ENCODE peak calls at places on chromosome 19, in six cellular contexts. S is IMR-90, W is DND-41, O is endothelial cell of umbilical vein, X is endodermal cell, U is neuronal stem cell. H is an unnamed sample.
A peak's percentile ranks its signal among the peaks of the same experiment; 100 is the strongest.

GRCh38 chr19:52398091-52398461 is 427 bp downstream of the ZNF528 start:
- DNase-seq in S (peak; percentile 1), W (peak; percentile 49), O (no peak), X (peak; percentile 51), U (no peak), H (peak; percentile 30)

GRCh38 chr19:57002195-57002601 is 117.6 kb upstream of the USP29 start:
- DNase-seq in S (no peak), W (no peak), O (no peak), X (no peak), U (no peak), H (no peak)

GRCh38 chr19:7852851-7853759 is 21.1 kb downstream of the PRR36 start:
- DNase-seq in S (peak; percentile 41), W (peak; percentile 68), O (peak; percentile 49), X (peak; percentile 97), U (peak; percentile 72), H (peak; percentile 85)

GRCh38 chr19:49125025-49125731 is 5.8 kb downstream of the PPFIA3 start:
- DNase-seq in S (no peak), W (no peak), O (no peak), X (peak; percentile 75), U (no peak), H (no peak)

GRCh38 chr19:54191671-54192453 is 754 bp downstream of the TSEN34 start:
- DNase-seq in S (peak; percentile 33), W (no peak), O (no peak), X (no peak), U (no peak), H (no peak)

GRCh38 chr19:35349614-35350521 is 2.2 kb downstream of the FFAR1 start:
- DNase-seq in S (no peak), W (no peak), O (no peak), X (peak; percentile 33), U (no peak), H (no peak)

GRCh38 chr19:58279925-58280316 is 1.2 kb downstream of the ZNF8 start:
- DNase-seq in S (no peak), W (no peak), O (no peak), X (no peak), U (no peak), H (no peak)

GRCh38 chr19:30522359-30522758 is 150.2 kb downstream of the ZNF536 start:
- DNase-seq in S (no peak), W (no peak), O (no peak), X (peak; percentile 5), U (no peak), H (no peak)

GRCh38 chr19:18580311-18580710 is 8.3 kb upstream of the REX1BD start:
- DNase-seq in S (no peak), W (no peak), O (no peak), X (no peak), U (no peak), H (no peak)

GRCh38 chr19:10159610-10160009 is 35.1 kb downstream of the DNMT1 start:
- DNase-seq in S (no peak), W (no peak), O (no peak), X (no peak), U (no peak), H (no peak)

GRCh38 chr19:4089946-4090345 is 23.2 kb upstream of the ZBTB7A start:
- DNase-seq in S (no peak), W (no peak), O (no peak), X (no peak), U (no peak), H (no peak)

GRCh38 chr19:38263696-38264485 is 482 bp upstream of the SPINT2 start:
- DNase-seq in S (peak; percentile 45), W (no peak), O (no peak), X (peak; percentile 98), U (no peak), H (peak; percentile 49)

GRCh38 chr19:50379602-50380001 is 3.3 kb downstream of the NR1H2 start:
- DNase-seq in S (no peak), W (no peak), O (no peak), X (no peak), U (no peak), H (no peak)

GRCh38 chr19:16222806-16223205 is 25.1 kb downstream of the AP1M1 start:
- DNase-seq in S (peak; percentile 57), W (no peak), O (no peak), X (no peak), U (no peak), H (no peak)

GRCh38 chr19:4713384-4713951 is 10.2 kb downstream of the DPP9 start:
- DNase-seq in S (peak; percentile 97), W (no peak), O (peak; percentile 94), X (no peak), U (no peak), H (peak; percentile 84)

GRCh38 chr19:12202250-12202649 is 39.4 kb downstream of the ZNF136 start:
- DNase-seq in S (no peak), W (peak; percentile 39), O (no peak), X (peak; percentile 49), U (no peak), H (no peak)

GRCh38 chr19:55373993-55374757 is 2.5 kb upstream of the TMEM190 start:
- DNase-seq in S (peak; percentile 74), W (no peak), O (no peak), X (peak; percentile 83), U (no peak), H (peak; percentile 36)

GRCh38 chr19:3508771-3509535 is 2.8 kb downstream of the FZR1 start:
- DNase-seq in S (peak; percentile 30), W (no peak), O (no peak), X (no peak), U (no peak), H (no peak)

GRCh38 chr19:18168673-18169381 is 4.8 kb upstream of the IFI30 start:
- DNase-seq in S (no peak), W (no peak), O (no peak), X (no peak), U (no peak), H (no peak)

GRCh38 chr19:18364826-18365528 is 21.0 kb upstream of the GDF15 start:
- DNase-seq in S (peak; percentile 100), W (peak; percentile 16), O (peak; percentile 98), X (no peak), U (no peak), H (peak; percentile 97)

GRCh38 chr19:33815410-33816340 is 19.0 kb downstream of the KCTD15 start:
- DNase-seq in S (peak; percentile 34), W (no peak), O (no peak), X (peak; percentile 40), U (no peak), H (peak; percentile 20)

GRCh38 chr19:4319067-4319718 is 14.8 kb downstream of the FSD1 start:
- DNase-seq in S (no peak), W (no peak), O (no peak), X (no peak), U (no peak), H (no peak)

GRCh38 chr19:507286-508203 is at the start of gene TPGS1:
- DNase-seq in S (peak; percentile 100), W (peak; percentile 96), O (no peak), X (peak; percentile 98), U (peak; percentile 99), H (peak; percentile 90)

GRCh38 chr19:23002690-23003422 is at the start of gene ZNF728:
- DNase-seq in S (no peak), W (no peak), O (no peak), X (no peak), U (no peak), H (no peak)

GRCh38 chr19:48836089-48837017 is at the start of gene HSD17B14:
- DNase-seq in S (no peak), W (no peak), O (peak; percentile 78), X (peak; percentile 93), U (peak; percentile 81), H (peak; percentile 58)

GRCh38 chr19:3057275-3057714 is 5.0 kb downstream of the TLE5 start:
- DNase-seq in S (no peak), W (no peak), O (no peak), X (peak; percentile 79), U (no peak), H (no peak)

GRCh38 chr19:13993554-13994308 is 12.4 kb downstream of the RFX1 start:
- DNase-seq in S (no peak), W (no peak), O (no peak), X (no peak), U (no peak), H (no peak)
- H3K9ac ChIP-seq in S (no peak overlapping the region), W (no peak overlapping the region), O (no peak overlapping the region), X (no peak overlapping the region), U (no peak overlapping the region), H (no peak overlapping the region)

GRCh38 chr19:29266603-29267002 is 53.7 kb upstream of the UQCRFS1 start:
- DNase-seq in S (no peak), W (no peak), O (no peak), X (peak; percentile 17), U (no peak), H (no peak)

GRCh38 chr19:29269641-29270040 is 56.7 kb upstream of the UQCRFS1 start:
- DNase-seq in S (no peak), W (no peak), O (no peak), X (peak; percentile 53), U (no peak), H (no peak)

GRCh38 chr19:29268103-29268502 is 55.2 kb upstream of the UQCRFS1 start:
- DNase-seq in S (no peak), W (no peak), O (no peak), X (peak; percentile 55), U (no peak), H (no peak)

GRCh38 chr19:29267701-29268100 is 54.8 kb upstream of the UQCRFS1 start:
- DNase-seq in S (no peak), W (no peak), O (no peak), X (no peak), U (no peak), H (no peak)

GRCh38 chr19:29268721-29269483 is 56.0 kb upstream of the UQCRFS1 start:
- DNase-seq in S (no peak), W (no peak), O (no peak), X (peak; percentile 53), U (no peak), H (no peak)
- H3K4me3 ChIP-seq in S (no peak overlapping the region), W (no peak overlapping the region), O (no peak overlapping the region), X (no peak overlapping the region), U (no peak overlapping the region), H (no peak overlapping the region)

GRCh38 chr19:47507924-47508553 is 6.8 kb downstream of the NAPA start:
- DNase-seq in S (no peak), W (no peak), O (no peak), X (peak; percentile 69), U (no peak), H (no peak)

GRCh38 chr19:47508721-47509120 is 6.1 kb downstream of the NAPA start:
- DNase-seq in S (no peak), W (no peak), O (no peak), X (no peak), U (no peak), H (no peak)

GRCh38 chr19:47507031-47507430 is 7.8 kb downstream of the NAPA start:
- DNase-seq in S (no peak), W (no peak), O (no peak), X (no peak), U (no peak), H (no peak)

GRCh38 chr19:47505506-47505905 is 9.4 kb downstream of the NAPA start:
- DNase-seq in S (no peak), W (no peak), O (no peak), X (no peak), U (no peak), H (no peak)

GRCh38 chr19:47506459-47506858 is 8.4 kb downstream of the NAPA start:
- DNase-seq in S (no peak), W (no peak), O (no peak), X (no peak), U (no peak), H (no peak)
- H3K4me1 ChIP-seq in S (no peaks in the 10 kb centered on the region), W (no peaks in the 10 kb centered on the region), O (peaks cover 11% of the 10 kb centered on the region), X (no peaks in the 10 kb centered on the region), U (peaks cover 13% of the 10 kb centered on the region), H (peaks cover 41% of the 10 kb centered on the region)

DNA sequence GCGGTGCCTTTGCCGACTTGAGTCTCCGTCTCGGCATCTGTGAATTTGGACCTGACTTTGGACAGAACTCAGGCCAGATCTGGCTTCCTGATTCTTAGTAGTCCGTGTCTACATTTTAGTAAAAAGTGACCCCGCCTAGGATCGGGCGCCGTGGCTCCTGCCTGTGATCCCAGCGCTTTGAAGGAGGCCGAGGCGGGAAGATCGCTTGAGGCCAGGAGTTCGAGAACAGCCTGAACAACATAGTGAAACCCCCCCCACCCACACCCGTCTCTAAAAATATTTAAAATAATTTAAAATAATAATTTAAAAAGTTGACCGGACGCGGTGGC is 849 bp upstream of the TCF3 start:
- DNase-seq in S (no peak), W (no peak), O (no peak), X (no peak), U (no peak), H (no peak)
- H3K9ac ChIP-seq in S (peak overlapping the region; percentile 63), W (peak overlapping the region; percentile 84), O (peak overlapping the region; percentile 97), X (peak overlapping the region; percentile 99), U (no peak overlapping the region), H (peak overlapping the region; percentile 87)